ENCODE peak calls at places on chromosomes 1 and 21, in four cellular contexts. Q is GM23338, S is H1, E is K562. W is an unnamed sample.

GRCh38 chr1:64343105-64343960 is 126.6 kb upstream of the CACHD1 start:
- DNase-seq in Q (no peak), S (no peak), E (no peak), W (no peak)

GRCh38 chr1:232273071-232273470 is 356.9 kb downstream of the SIPA1L2 start:
- DNase-seq in Q (no peak), S (no peak), E (no peak), W (no peak)

GRCh38 chr1:224300346-224300745 is 29.6 kb downstream of the NVL start:
- DNase-seq in Q (no peak), S (no peak), E (no peak), W (no peak)

GRCh38 chr1:27522148-27522859 is 32.3 kb upstream of the WASF2 start:
- DNase-seq in Q (no peak), S (no peak), E (no peak), W (no peak)

GRCh38 chr1:151713874-151714273 is 2.7 kb downstream of the CELF3 start:
- DNase-seq in Q (no peak), S (no peak), E (no peak), W (no peak)

GRCh38 chr1:86913399-86913895 is 479 bp downstream of the SELENOF start:
- DNase-seq in Q (peak), S (no peak), E (peak), W (no peak)

GRCh38 chr1:165257969-165258459 is 98.5 kb downstream of the LMX1A start:
- DNase-seq in Q (peak), S (peak), E (peak), W (peak)

GRCh38 chr1:6037338-6037762 is 8.3 kb upstream of the KCNAB2 start:
- DNase-seq in Q (no peak), S (no peak), E (no peak), W (no peak)

GRCh38 chr1:60705026-60705425 is 377.3 kb upstream of the NFIA start:
- DNase-seq in Q (no peak), S (no peak), E (no peak), W (no peak)

GRCh38 chr1:163055531-163055930 is 13.6 kb upstream of the RGS4 start:
- DNase-seq in Q (no peak), S (no peak), E (no peak), W (no peak)

GRCh38 chr1:59029366-59029765 is 245.5 kb upstream of the JUN start:
- DNase-seq in Q (no peak), S (no peak), E (no peak), W (no peak)

GRCh38 chr1:59027176-59027575 is 243.3 kb upstream of the JUN start:
- DNase-seq in Q (no peak), S (no peak), E (no peak), W (no peak)

GRCh38 chr1:59026472-59026948 is 242.7 kb upstream of the JUN start:
- DNase-seq in Q (no peak), S (no peak), E (no peak), W (no peak)

GRCh38 chr1:59029768-59030167 is 245.9 kb upstream of the JUN start:
- DNase-seq in Q (no peak), S (no peak), E (no peak), W (no peak)

GRCh38 chr1:59028052-59028451 is 244.2 kb upstream of the JUN start:
- DNase-seq in Q (no peak), S (no peak), E (no peak), W (no peak)
- TF ChIP-seq CREB1 in Q (no peak), S (no peak), E (no peak), W (no peak)

GRCh38 chr1:225653463-225654276 is 747 bp upstream of the ENAH start:
- DNase-seq in Q (peak), S (no peak), E (no peak), W (peak)

GRCh38 chr1:225650198-225650597 is 2.7 kb downstream of the ENAH start:
- DNase-seq in Q (no peak), S (no peak), E (no peak), W (no peak)

GRCh38 chr1:225651872-225652725 is 824 bp downstream of the ENAH start:
- DNase-seq in Q (peak), S (no peak), E (no peak), W (peak)

GRCh38 chr1:225652726-225653462 is at the start of gene ENAH:
- DNase-seq in Q (peak), S (no peak), E (peak), W (peak)

DNA sequence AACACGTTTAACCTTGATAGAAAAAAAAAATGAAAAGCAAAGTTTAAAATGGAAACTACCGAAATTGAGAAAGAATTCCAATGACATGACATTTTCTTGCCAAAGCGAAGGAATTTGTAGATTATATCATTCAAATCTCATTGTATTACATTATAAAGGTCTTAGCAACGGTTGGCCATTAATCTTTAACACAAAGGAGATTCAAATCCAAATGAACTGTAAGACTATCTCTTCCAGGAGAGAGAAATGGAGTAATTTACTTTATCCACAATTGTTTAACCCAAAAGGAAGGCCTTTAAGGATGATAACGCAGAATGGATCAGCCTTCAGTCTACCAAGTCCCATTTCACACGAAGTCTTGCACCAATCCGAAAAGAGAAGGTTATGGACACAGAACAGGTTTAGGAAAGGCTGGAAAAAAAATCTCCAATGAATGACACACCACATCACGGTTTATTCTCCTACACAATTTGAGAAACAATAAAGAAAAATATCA is 1.5 kb downstream of the ENAH start:
- DNase-seq in Q (no peak), S (no peak), E (no peak), W (no peak)
- TF ChIP-seq CREB1 in Q (no peak), S (no peak), E (no peak), W (no peak)

GRCh38 chr1:7113136-7113535 is 327.9 kb downstream of the CAMTA1 start:
- DNase-seq in Q (no peak), S (no peak), E (no peak), W (no peak)

GRCh38 chr1:7111855-7112254 is 326.6 kb downstream of the CAMTA1 start:
- DNase-seq in Q (no peak), S (no peak), E (peak), W (no peak)

GRCh38 chr1:7108251-7108650 is 323.0 kb downstream of the CAMTA1 start:
- DNase-seq in Q (no peak), S (no peak), E (no peak), W (no peak)

GRCh38 chr1:7109901-7110300 is 324.6 kb downstream of the CAMTA1 start:
- DNase-seq in Q (no peak), S (no peak), E (no peak), W (no peak)

DNA sequence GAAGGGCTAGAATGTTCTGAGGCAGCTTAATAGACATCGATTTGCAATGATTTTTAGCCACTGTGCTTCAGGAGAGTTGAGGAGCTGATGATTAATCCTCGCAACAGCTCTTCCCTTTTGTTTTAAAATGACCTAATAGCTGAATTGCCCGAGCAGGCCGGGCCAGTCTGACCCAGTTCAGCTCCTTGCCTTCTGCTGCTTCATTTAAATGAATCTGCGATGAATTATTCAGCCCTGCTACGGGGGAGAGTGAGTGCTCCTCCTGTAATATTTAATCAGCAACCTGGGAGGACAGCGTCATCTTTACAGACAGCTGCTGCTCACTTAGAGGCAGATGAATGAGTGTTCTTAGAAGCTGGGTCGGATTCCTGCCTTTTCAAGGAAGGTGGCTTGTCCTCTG is 325.1 kb downstream of the CAMTA1 start:
- DNase-seq in Q (no peak), S (no peak), E (no peak), W (no peak)
- TF ChIP-seq CREB1 in Q (no peak), S (no peak), E (no peak), W (no peak)

GRCh38 chr1:15703562-15703961 is 19.4 kb downstream of the PLEKHM2 start:
- DNase-seq in Q (no peak), S (no peak), E (no peak), W (no peak)
- TF ChIP-seq CREB1 in Q (no peak), S (no peak), E (no peak), W (no peak)

GRCh38 chr21:43921979-43922945 is 57.2 kb downstream of the AGPAT3 start:
- DNase-seq in Q (no peak), S (no peak), E (peak), W (no peak)

GRCh38 chr21:43919871-43920801 is 55.1 kb downstream of the AGPAT3 start:
- DNase-seq in Q (no peak), S (no peak), E (no peak), W (no peak)

GRCh38 chr21:43923391-43923790 is 58.4 kb downstream of the AGPAT3 start:
- DNase-seq in Q (no peak), S (no peak), E (no peak), W (no peak)

GRCh38 chr21:43922949-43923348 is 57.9 kb downstream of the AGPAT3 start:
- DNase-seq in Q (no peak), S (no peak), E (no peak), W (no peak)

GRCh38 chr21:43921602-43921978 is 56.6 kb downstream of the AGPAT3 start:
- DNase-seq in Q (peak), S (no peak), E (no peak), W (no peak)
- TF ChIP-seq CREB1 in Q (no peak), S (no peak), E (no peak), W (no peak)

GRCh38 chr1:195709821-195710220 is 898.4 kb downstream of the KCNT2 start:
- DNase-seq in Q (no peak), S (no peak), E (no peak), W (no peak)
- TF ChIP-seq CREB1 in Q (no peak), S (no peak), E (no peak), W (no peak)